ENCODE peak calls at places on chromosome 11, in six cellular contexts. P, I, M, T, Z and Y are unnamed samples.

GRCh38 chr11:124746621-124747243 is 5.3 kb downstream of the VSIG2 start:
- DNase-seq in P (peak; percentile 85), I (no peak), M (peak; percentile 77), T (no peak), Z (peak; percentile 71), Y (no peak)

GRCh38 chr11:20160425-20161229 is at the start of gene DBX1:
- DNase-seq in P (no peak), I (no peak), M (no peak), T (no peak), Z (no peak), Y (no peak)

GRCh38 chr11:15197696-15198095 is 83.0 kb downstream of the INSC start:
- DNase-seq in P (no peak), I (no peak), M (no peak), T (no peak), Z (no peak), Y (no peak)

GRCh38 chr11:5159806-5160205 is 5.2 kb upstream of the OR52A1 start:
- DNase-seq in P (no peak), I (no peak), M (no peak), T (no peak), Z (no peak), Y (no peak)

GRCh38 chr11:130070109-130070828 is 575 bp downstream of the APLP2 start:
- DNase-seq in P (peak; percentile 45), I (no peak), M (no peak), T (peak; percentile 20), Z (peak; percentile 31), Y (no peak)

GRCh38 chr11:82229346-82229745 is 504.3 kb downstream of the FAM181B start:
- DNase-seq in P (peak; percentile 7), I (no peak), M (no peak), T (peak; percentile 31), Z (no peak), Y (peak; percentile 2)

GRCh38 chr11:119305556-119306372 is 11.2 kb downstream of the MCAM start:
- DNase-seq in P (no peak), I (no peak), M (no peak), T (no peak), Z (no peak), Y (no peak)

GRCh38 chr11:78262710-78263109 is 74.0 kb downstream of the USP35 start:
- DNase-seq in P (no peak), I (no peak), M (no peak), T (no peak), Z (no peak), Y (no peak)

GRCh38 chr11:101748572-101748971 is 164.8 kb upstream of the TRPC6 start:
- DNase-seq in P (no peak), I (no peak), M (no peak), T (peak; percentile 18), Z (no peak), Y (no peak)

GRCh38 chr11:30855383-30856006 is 269.3 kb upstream of the MPPED2 start:
- DNase-seq in P (no peak), I (no peak), M (no peak), T (peak; percentile 64), Z (no peak), Y (no peak)

GRCh38 chr11:23897453-23898289 is 599.2 kb upstream of the LUZP2 start:
- DNase-seq in P (no peak), I (no peak), M (no peak), T (no peak), Z (no peak), Y (no peak)

GRCh38 chr11:129324533-129325175 is 51.0 kb upstream of the BARX2 start:
- DNase-seq in P (no peak), I (peak; percentile 21), M (no peak), T (no peak), Z (no peak), Y (no peak)

GRCh38 chr11:79366218-79366617 is 74.6 kb downstream of the TENM4 start:
- DNase-seq in P (no peak), I (no peak), M (no peak), T (no peak), Z (no peak), Y (no peak)

DNA sequence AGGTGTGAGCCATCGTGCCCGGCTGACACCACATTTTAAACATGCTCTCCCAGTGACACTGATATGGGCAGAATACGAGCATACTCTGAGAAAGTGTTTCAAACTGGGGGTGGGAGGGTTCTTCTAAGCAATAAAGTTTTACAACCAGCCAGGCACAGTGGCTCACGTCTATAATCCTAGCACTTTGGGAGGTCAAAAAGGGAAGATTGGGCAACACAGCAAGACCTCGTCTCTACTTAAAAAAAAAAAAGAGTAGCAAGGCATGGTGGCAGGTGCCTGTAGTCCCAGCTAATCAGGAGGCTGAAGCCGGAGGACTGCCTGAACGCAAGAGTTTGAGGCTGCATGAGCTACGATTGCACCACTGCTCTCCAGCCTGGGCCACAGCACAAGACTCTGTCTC is 2.2 kb downstream of the GANAB start:
- DNase-seq in P (no peak), I (no peak), M (no peak), T (no peak), Z (no peak), Y (no peak)
- H3K36me3 ChIP-seq in P (peaks cover 33% of the 10 kb centered on the region), I (no peaks in the 10 kb centered on the region), M (peaks cover 3% of the 10 kb centered on the region), T (peaks cover 64% of the 10 kb centered on the region), Z (peaks cover 15% of the 10 kb centered on the region), Y (peaks cover 10% of the 10 kb centered on the region)

GRCh38 chr11:27404427-27404826 is 41.4 kb upstream of the CCDC34 start:
- DNase-seq in P (no peak), I (no peak), M (no peak), T (no peak), Z (no peak), Y (no peak)

GRCh38 chr11:27401760-27402316 is 38.8 kb upstream of the CCDC34 start:
- DNase-seq in P (no peak), I (no peak), M (no peak), T (no peak), Z (no peak), Y (no peak)

GRCh38 chr11:27402450-27402849 is 39.4 kb upstream of the CCDC34 start:
- DNase-seq in P (no peak), I (no peak), M (no peak), T (no peak), Z (no peak), Y (no peak)

GRCh38 chr11:27401280-27401679 is 38.3 kb upstream of the CCDC34 start:
- DNase-seq in P (no peak), I (no peak), M (no peak), T (no peak), Z (no peak), Y (no peak)

GRCh38 chr11:27403195-27403594 is 40.2 kb upstream of the CCDC34 start:
- DNase-seq in P (no peak), I (no peak), M (no peak), T (no peak), Z (no peak), Y (no peak)
- H3K36me3 ChIP-seq in P (no peaks in the 10 kb centered on the region), I (no peaks in the 10 kb centered on the region), M (no peaks in the 10 kb centered on the region), T (peaks cover 12% of the 10 kb centered on the region), Z (no peaks in the 10 kb centered on the region), Y (no peaks in the 10 kb centered on the region)

GRCh38 chr11:120649316-120649715 is 137.8 kb downstream of the GRIK4 start:
- DNase-seq in P (no peak), I (no peak), M (no peak), T (no peak), Z (no peak), Y (no peak)

GRCh38 chr11:120652705-120653335 is 141.3 kb downstream of the GRIK4 start:
- DNase-seq in P (no peak), I (no peak), M (no peak), T (no peak), Z (no peak), Y (no peak)

GRCh38 chr11:120651396-120651795 is 139.8 kb downstream of the GRIK4 start:
- DNase-seq in P (no peak), I (no peak), M (no peak), T (no peak), Z (no peak), Y (no peak)

GRCh38 chr11:120648706-120649250 is 137.2 kb downstream of the GRIK4 start:
- DNase-seq in P (no peak), I (no peak), M (no peak), T (no peak), Z (no peak), Y (no peak)

GRCh38 chr11:120651836-120652235 is 140.3 kb downstream of the GRIK4 start:
- DNase-seq in P (no peak), I (no peak), M (no peak), T (no peak), Z (no peak), Y (no peak)
- H3K36me3 ChIP-seq in P (no peaks in the 10 kb centered on the region), I (no peaks in the 10 kb centered on the region), M (no peaks in the 10 kb centered on the region), T (no peaks in the 10 kb centered on the region), Z (no peaks in the 10 kb centered on the region), Y (no peaks in the 10 kb centered on the region)

GRCh38 chr11:47498149-47498548 is 49.2 kb upstream of the RAPSN start:
- DNase-seq in P (no peak), I (no peak), M (no peak), T (no peak), Z (no peak), Y (no peak)

GRCh38 chr11:47495856-47496217 is 46.9 kb upstream of the RAPSN start:
- DNase-seq in P (no peak), I (no peak), M (no peak), T (peak; percentile 40), Z (no peak), Y (no peak)

GRCh38 chr11:47496808-47497207 is 47.9 kb upstream of the RAPSN start:
- DNase-seq in P (no peak), I (no peak), M (no peak), T (no peak), Z (no peak), Y (no peak)

GRCh38 chr11:47498584-47499152 is 49.7 kb upstream of the RAPSN start:
- DNase-seq in P (no peak), I (no peak), M (no peak), T (no peak), Z (no peak), Y (no peak)

DNA sequence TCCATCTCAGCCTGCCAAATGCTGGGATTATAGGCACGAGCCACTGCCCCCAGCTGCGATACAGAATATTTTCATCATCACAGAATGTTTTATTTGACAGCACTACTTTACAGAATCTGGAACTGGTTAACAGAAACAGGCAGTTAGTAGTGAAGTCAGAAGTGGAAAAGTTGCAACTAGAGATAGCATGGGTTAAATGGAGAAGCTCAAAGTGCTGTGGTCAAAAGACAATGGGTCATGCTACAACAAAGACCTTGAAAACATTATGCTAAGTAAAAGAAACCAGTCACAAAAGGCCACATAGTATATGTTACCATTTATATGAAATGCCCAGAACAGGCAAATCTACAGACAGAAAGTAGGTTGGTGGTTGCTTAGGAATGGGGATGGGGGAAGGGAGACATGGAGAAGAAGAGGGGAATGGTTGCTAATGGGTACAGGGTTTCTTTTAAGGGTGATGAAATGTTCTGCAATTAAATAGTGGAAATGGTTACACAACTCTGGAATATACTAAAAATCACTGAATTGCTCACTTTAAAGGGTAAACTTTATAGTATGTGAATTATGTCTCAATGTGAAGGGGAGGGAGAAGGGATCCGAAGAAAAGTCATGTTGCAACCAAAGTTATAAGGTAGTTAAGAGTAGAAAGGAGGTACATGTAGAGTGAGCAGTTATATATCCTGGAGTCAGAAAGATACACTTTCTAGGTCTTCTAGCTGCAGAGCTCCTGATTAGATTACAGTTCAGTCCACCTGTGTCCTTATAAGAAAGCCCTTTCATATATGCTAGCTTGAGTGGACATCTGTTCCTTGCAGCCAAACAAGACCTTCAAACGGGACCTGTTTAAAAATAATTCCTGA is 46.3 kb upstream of the RAPSN start:
- DNase-seq in P (no peak), I (no peak), M (no peak), T (peak; percentile 76), Z (no peak), Y (no peak)
- H3K36me3 ChIP-seq in P (peaks cover 31% of the 10 kb centered on the region), I (no peaks in the 10 kb centered on the region), M (no peaks in the 10 kb centered on the region), T (peaks cover 4% of the 10 kb centered on the region), Z (peaks cover 16% of the 10 kb centered on the region), Y (no peaks in the 10 kb centered on the region)

GRCh38 chr11:133943950-133944698 is 12.6 kb downstream of the IGSF9B start:
- DNase-seq in P (no peak), I (no peak), M (no peak), T (no peak), Z (no peak), Y (no peak)
- H3K36me3 ChIP-seq in P (peaks cover 4% of the 10 kb centered on the region), I (no peaks in the 10 kb centered on the region), M (no peaks in the 10 kb centered on the region), T (no peaks in the 10 kb centered on the region), Z (no peaks in the 10 kb centered on the region), Y (peaks cover 5% of the 10 kb centered on the region)